ENCODE peak calls at places on chromosome 3, in seven cellular contexts. One of them, this sample, is unnamed.

GRCh38 chr3:143998266-143998665 is 26.6 kb downstream of the DIPK2A start:
- DNase-seq in thoracic aorta: no peak
- DNase-seq in astrocyte of the spinal cord: peak; percentile 86
- DNase-seq in brain microvascular endothelial cell: peak; percentile 90
- DNase-seq in testis: no peak
- DNase-seq in uterus: no peak
- DNase-seq in H9: no peak
- DNase-seq in this sample: no peak

GRCh38 chr3:40366203-40367162 is 20.5 kb upstream of the ENTPD3 start:
- DNase-seq in thoracic aorta: no peak
- DNase-seq in astrocyte of the spinal cord: peak; percentile 14
- DNase-seq in brain microvascular endothelial cell: no peak
- DNase-seq in testis: no peak
- DNase-seq in uterus: no peak
- DNase-seq in H9: no peak
- DNase-seq in this sample: no peak

GRCh38 chr3:154130540-154130939 is 9.3 kb downstream of the ARHGEF26 start:
- DNase-seq in thoracic aorta: no peak
- DNase-seq in astrocyte of the spinal cord: no peak
- DNase-seq in brain microvascular endothelial cell: no peak
- DNase-seq in testis: no peak
- DNase-seq in uterus: no peak
- DNase-seq in H9: no peak
- DNase-seq in this sample: no peak

GRCh38 chr3:11591401-11592266 is 52.1 kb downstream of the VGLL4 start:
- DNase-seq in thoracic aorta: no peak
- DNase-seq in astrocyte of the spinal cord: peak; percentile 88
- DNase-seq in brain microvascular endothelial cell: peak; percentile 76
- DNase-seq in testis: peak; percentile 88
- DNase-seq in uterus: peak; percentile 54
- DNase-seq in H9: peak; percentile 54
- DNase-seq in this sample: no peak

GRCh38 chr3:52007291-52007690 is 11.6 kb upstream of the RPL29 start:
- DNase-seq in thoracic aorta: no peak
- DNase-seq in astrocyte of the spinal cord: no peak
- DNase-seq in brain microvascular endothelial cell: no peak
- DNase-seq in testis: no peak
- DNase-seq in uterus: no peak
- DNase-seq in H9: no peak
- DNase-seq in this sample: no peak

GRCh38 chr3:136067211-136067610 is 101.7 kb downstream of the PPP2R3A start:
- DNase-seq in thoracic aorta: no peak
- DNase-seq in astrocyte of the spinal cord: no peak
- DNase-seq in brain microvascular endothelial cell: no peak
- DNase-seq in testis: no peak
- DNase-seq in uterus: no peak
- DNase-seq in H9: no peak
- DNase-seq in this sample: no peak

GRCh38 chr3:99523446-99523845 is 114.9 kb upstream of the COL8A1 start:
- DNase-seq in thoracic aorta: no peak
- DNase-seq in astrocyte of the spinal cord: no peak
- DNase-seq in brain microvascular endothelial cell: no peak
- DNase-seq in testis: no peak
- DNase-seq in uterus: no peak
- DNase-seq in H9: no peak
- DNase-seq in this sample: no peak

GRCh38 chr3:135752851-135753250 is 212.7 kb upstream of the PPP2R3A start:
- DNase-seq in thoracic aorta: no peak
- DNase-seq in astrocyte of the spinal cord: no peak
- DNase-seq in brain microvascular endothelial cell: no peak
- DNase-seq in testis: no peak
- DNase-seq in uterus: no peak
- DNase-seq in H9: no peak
- DNase-seq in this sample: no peak

GRCh38 chr3:175149675-175150074 is 290.5 kb downstream of the NAALADL2 start:
- DNase-seq in thoracic aorta: no peak
- DNase-seq in astrocyte of the spinal cord: peak; percentile 12
- DNase-seq in brain microvascular endothelial cell: no peak
- DNase-seq in testis: no peak
- DNase-seq in uterus: no peak
- DNase-seq in H9: no peak
- DNase-seq in this sample: no peak

GRCh38 chr3:86245360-86245759 is 745.6 kb downstream of the VGLL3 start:
- DNase-seq in thoracic aorta: no peak
- DNase-seq in astrocyte of the spinal cord: no peak
- DNase-seq in brain microvascular endothelial cell: no peak
- DNase-seq in testis: no peak
- DNase-seq in uterus: no peak
- DNase-seq in H9: no peak
- DNase-seq in this sample: no peak

GRCh38 chr3:104388624-104389023 is 978.1 kb upstream of the ALCAM start:
- DNase-seq in thoracic aorta: no peak
- DNase-seq in astrocyte of the spinal cord: peak; percentile 35
- DNase-seq in brain microvascular endothelial cell: peak; percentile 58
- DNase-seq in testis: no peak
- DNase-seq in uterus: no peak
- DNase-seq in H9: no peak
- DNase-seq in this sample: no peak

GRCh38 chr3:32076566-32076965 is 29.9 kb upstream of the GPD1L start:
- DNase-seq in thoracic aorta: no peak
- DNase-seq in astrocyte of the spinal cord: peak; percentile 43
- DNase-seq in brain microvascular endothelial cell: peak; percentile 31
- DNase-seq in testis: no peak
- DNase-seq in uterus: no peak
- DNase-seq in H9: no peak
- DNase-seq in this sample: no peak

GRCh38 chr3:131535596-131535995 is 32.8 kb upstream of the MRPL3 start:
- DNase-seq in thoracic aorta: no peak
- DNase-seq in astrocyte of the spinal cord: peak; percentile 65
- DNase-seq in brain microvascular endothelial cell: no peak
- DNase-seq in testis: no peak
- DNase-seq in uterus: no peak
- DNase-seq in H9: no peak
- DNase-seq in this sample: no peak

GRCh38 chr3:63920001-63920400 is 7.8 kb upstream of the SCAANT1 start:
- DNase-seq in thoracic aorta: no peak
- DNase-seq in astrocyte of the spinal cord: no peak
- DNase-seq in brain microvascular endothelial cell: no peak
- DNase-seq in testis: no peak
- DNase-seq in uterus: no peak
- DNase-seq in H9: no peak
- DNase-seq in this sample: no peak

GRCh38 chr3:15630646-15631350 is 29.3 kb downstream of the BTD start:
- DNase-seq in thoracic aorta: no peak
- DNase-seq in astrocyte of the spinal cord: peak; percentile 70
- DNase-seq in brain microvascular endothelial cell: peak; percentile 87
- DNase-seq in testis: no peak
- DNase-seq in uterus: no peak
- DNase-seq in H9: no peak
- DNase-seq in this sample: no peak

GRCh38 chr3:127779747-127780146 is 42.6 kb downstream of the MGLL start:
- DNase-seq in thoracic aorta: no peak
- DNase-seq in astrocyte of the spinal cord: peak; percentile 48
- DNase-seq in brain microvascular endothelial cell: no peak
- DNase-seq in testis: no peak
- DNase-seq in uterus: no peak
- DNase-seq in H9: no peak
- DNase-seq in this sample: no peak

GRCh38 chr3:158509891-158510290 is 61.1 kb upstream of the MLF1 start:
- DNase-seq in thoracic aorta: no peak
- DNase-seq in astrocyte of the spinal cord: no peak
- DNase-seq in brain microvascular endothelial cell: no peak
- DNase-seq in testis: no peak
- DNase-seq in uterus: no peak
- DNase-seq in H9: no peak
- DNase-seq in this sample: no peak

GRCh38 chr3:169603661-169604060 is 59.9 kb downstream of the MECOM start:
- DNase-seq in thoracic aorta: no peak
- DNase-seq in astrocyte of the spinal cord: no peak
- DNase-seq in brain microvascular endothelial cell: no peak
- DNase-seq in testis: no peak
- DNase-seq in uterus: no peak
- DNase-seq in H9: no peak
- DNase-seq in this sample: no peak

GRCh38 chr3:99319450-99319849 is 318.9 kb upstream of the COL8A1 start:
- DNase-seq in thoracic aorta: no peak
- DNase-seq in astrocyte of the spinal cord: no peak
- DNase-seq in brain microvascular endothelial cell: no peak
- DNase-seq in testis: no peak
- DNase-seq in uterus: no peak
- DNase-seq in H9: no peak
- DNase-seq in this sample: no peak

GRCh38 chr3:78497692-78498091 is 1270.1 kb downstream of the ROBO1 start:
- DNase-seq in thoracic aorta: no peak
- DNase-seq in astrocyte of the spinal cord: no peak
- DNase-seq in brain microvascular endothelial cell: no peak
- DNase-seq in testis: no peak
- DNase-seq in uterus: no peak
- DNase-seq in H9: no peak
- DNase-seq in this sample: no peak
- TF ChIP-seq CTCF in thoracic aorta: no peak
- TF ChIP-seq CTCF in astrocyte of the spinal cord: no peak
- TF ChIP-seq CTCF in brain microvascular endothelial cell: no peak
- TF ChIP-seq CTCF in testis: no peak
- TF ChIP-seq CTCF in uterus: no peak
- TF ChIP-seq CTCF in H9: no peak
- TF ChIP-seq CTCF in this sample: no peak

GRCh38 chr3:46898321-46899150 is 21.0 kb downstream of the PTH1R start:
- DNase-seq in thoracic aorta: no peak
- DNase-seq in astrocyte of the spinal cord: no peak
- DNase-seq in brain microvascular endothelial cell: no peak
- DNase-seq in testis: no peak
- DNase-seq in uterus: no peak
- DNase-seq in H9: no peak
- DNase-seq in this sample: no peak
- TF ChIP-seq CTCF in thoracic aorta: no peak
- TF ChIP-seq CTCF in astrocyte of the spinal cord: no peak
- TF ChIP-seq CTCF in brain microvascular endothelial cell: no peak
- TF ChIP-seq CTCF in testis: no peak
- TF ChIP-seq CTCF in uterus: no peak
- TF ChIP-seq CTCF in H9: no peak
- TF ChIP-seq CTCF in this sample: no peak

GRCh38 chr3:105829879-105830622 is 38.8 kb downstream of the CBLB start:
- DNase-seq in thoracic aorta: no peak
- DNase-seq in astrocyte of the spinal cord: peak; percentile 73
- DNase-seq in brain microvascular endothelial cell: no peak
- DNase-seq in testis: no peak
- DNase-seq in uterus: no peak
- DNase-seq in H9: no peak
- DNase-seq in this sample: no peak

GRCh38 chr3:105828703-105829102 is 40.1 kb downstream of the CBLB start:
- DNase-seq in thoracic aorta: no peak
- DNase-seq in astrocyte of the spinal cord: peak; percentile 23
- DNase-seq in brain microvascular endothelial cell: no peak
- DNase-seq in testis: no peak
- DNase-seq in uterus: no peak
- DNase-seq in H9: no peak
- DNase-seq in this sample: no peak

GRCh38 chr3:105827101-105827634 is 41.6 kb downstream of the CBLB start:
- DNase-seq in thoracic aorta: no peak
- DNase-seq in astrocyte of the spinal cord: no peak
- DNase-seq in brain microvascular endothelial cell: no peak
- DNase-seq in testis: no peak
- DNase-seq in uterus: no peak
- DNase-seq in H9: no peak
- DNase-seq in this sample: no peak

GRCh38 chr3:105829229-105829628 is 39.6 kb downstream of the CBLB start:
- DNase-seq in thoracic aorta: no peak
- DNase-seq in astrocyte of the spinal cord: peak; percentile 29
- DNase-seq in brain microvascular endothelial cell: peak; percentile 37
- DNase-seq in testis: no peak
- DNase-seq in uterus: no peak
- DNase-seq in H9: no peak
- DNase-seq in this sample: no peak

GRCh38 chr3:105827959-105828358 is 40.9 kb downstream of the CBLB start:
- DNase-seq in thoracic aorta: no peak
- DNase-seq in astrocyte of the spinal cord: peak; percentile 93
- DNase-seq in brain microvascular endothelial cell: peak; percentile 92
- DNase-seq in testis: no peak
- DNase-seq in uterus: no peak
- DNase-seq in H9: peak; percentile 41
- DNase-seq in this sample: no peak
- TF ChIP-seq CTCF in thoracic aorta: no peak
- TF ChIP-seq CTCF in astrocyte of the spinal cord: peak; percentile 55
- TF ChIP-seq CTCF in brain microvascular endothelial cell: peak; percentile 78
- TF ChIP-seq CTCF in testis: no peak
- TF ChIP-seq CTCF in uterus: no peak
- TF ChIP-seq CTCF in H9: peak; percentile 42
- TF ChIP-seq CTCF in this sample: no peak

GRCh38 chr3:165622356-165622755 is 214.9 kb downstream of the BCHE start:
- DNase-seq in thoracic aorta: no peak
- DNase-seq in astrocyte of the spinal cord: no peak
- DNase-seq in brain microvascular endothelial cell: no peak
- DNase-seq in testis: no peak
- DNase-seq in uterus: no peak
- DNase-seq in H9: no peak
- DNase-seq in this sample: no peak

GRCh38 chr3:165619077-165619476 is 218.1 kb downstream of the BCHE start:
- DNase-seq in thoracic aorta: no peak
- DNase-seq in astrocyte of the spinal cord: no peak
- DNase-seq in brain microvascular endothelial cell: no peak
- DNase-seq in testis: no peak
- DNase-seq in uterus: no peak
- DNase-seq in H9: no peak
- DNase-seq in this sample: no peak

DNA sequence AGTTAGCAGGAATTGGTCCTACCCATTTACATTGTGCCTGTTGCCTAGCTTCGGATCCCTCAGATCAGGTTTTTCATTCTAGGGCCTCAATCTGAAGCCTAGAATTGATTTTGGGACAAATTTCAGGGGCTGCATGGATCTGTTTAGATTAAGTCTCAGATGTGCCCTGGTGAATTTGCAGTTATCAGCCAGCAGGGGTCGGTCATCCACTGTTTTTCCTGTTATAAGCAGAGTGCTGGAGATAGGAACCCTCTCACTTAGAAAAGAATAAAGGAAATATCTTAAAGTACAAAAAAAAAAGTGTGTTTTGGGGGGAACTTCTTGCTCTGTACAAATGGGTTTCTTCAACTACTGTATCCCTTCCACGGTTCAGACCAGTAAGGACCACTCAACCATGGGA is 212.5 kb downstream of the BCHE start:
- DNase-seq in thoracic aorta: no peak
- DNase-seq in astrocyte of the spinal cord: no peak
- DNase-seq in brain microvascular endothelial cell: peak; percentile 30
- DNase-seq in testis: no peak
- DNase-seq in uterus: no peak
- DNase-seq in H9: no peak
- DNase-seq in this sample: no peak
- TF ChIP-seq CTCF in thoracic aorta: no peak
- TF ChIP-seq CTCF in astrocyte of the spinal cord: peak; percentile 49
- TF ChIP-seq CTCF in brain microvascular endothelial cell: peak; percentile 65
- TF ChIP-seq CTCF in testis: no peak
- TF ChIP-seq CTCF in uterus: no peak
- TF ChIP-seq CTCF in H9: peak; percentile 64
- TF ChIP-seq CTCF in this sample: no peak

This sample was measured in omental fat pad.